ENCODE peak calls at places on chromosomes 2 and 18, in five cellular contexts. W, L, E, Z and D are unnamed samples.

GRCh38 chr2:66494708-66495107 is 59.8 kb downstream of the MEIS1 start:
- DNase-seq in W (no peak), Z (peak), L (no peak), E (peak), D (no peak)

GRCh38 chr2:51194656-51195055 is 162.7 kb upstream of the NRXN1 start:
- DNase-seq in W (no peak), E (no peak), L (no peak), Z (no peak), D (no peak)

GRCh38 chr2:131154647-131155046 is 49.5 kb downstream of the PLEKHB2 start:
- DNase-seq in Z (no peak), E (no peak), L (no peak), W (no peak), D (no peak)

GRCh38 chr2:46674451-46674850 is 195.1 kb downstream of the TMEM247 start:
- DNase-seq in W (no peak), L (no peak), E (no peak), Z (no peak), D (no peak)

GRCh38 chr2:135043345-135043744 is 3.9 kb downstream of the MAP3K19 start:
- DNase-seq in L (no peak), W (no peak), Z (no peak), E (no peak), D (no peak)

GRCh38 chr2:119028327-119029174 is 86.6 kb downstream of the MARCO start:
- DNase-seq in Z (no peak), E (no peak), L (no peak), W (peak), D (no peak)

GRCh38 chr18:60684843-60685513 is 312.4 kb upstream of the MC4R start:
- DNase-seq in L (no peak), Z (no peak), W (no peak), E (no peak), D (no peak)

GRCh38 chr2:223632826-223633225 is 30.7 kb upstream of the SCG2 start:
- DNase-seq in E (no peak), L (no peak), Z (no peak), W (no peak), D (no peak)

GRCh38 chr18:76430636-76431035 is 64.4 kb downstream of the ZNF516 start:
- DNase-seq in Z (no peak), E (no peak), W (no peak), L (no peak), D (no peak)

GRCh38 chr2:120528693-120529076 is 182.7 kb downstream of the INHBB start:
- DNase-seq in E (no peak), L (no peak), Z (no peak), W (no peak), D (no peak)

GRCh38 chr2:119827866-119828507 is 68.3 kb downstream of the PTPN4 start:
- DNase-seq in W (peak), L (no peak), Z (no peak), E (no peak), D (no peak)

GRCh38 chr2:54602736-54603322 is 120.6 kb upstream of the EML6 start:
- DNase-seq in W (no peak), L (no peak), E (no peak), Z (no peak), D (no peak)

GRCh38 chr2:52512760-52513159 is 1254.8 kb upstream of the CHAC2 start:
- DNase-seq in W (no peak), Z (no peak), L (no peak), E (no peak), D (no peak)

GRCh38 chr2:219714681-219715080 is 87.3 kb downstream of the SLC4A3 start:
- DNase-seq in W (no peak), L (no peak), E (no peak), Z (no peak), D (no peak)

GRCh38 chr2:25618676-25619075 is 54.7 kb downstream of the DTNB start:
- DNase-seq in Z (no peak), E (no peak), W (peak), L (no peak), D (no peak)

GRCh38 chr2:127645395-127646291 is at the start of gene GPR17:
- DNase-seq in E (no peak), L (peak), W (no peak), Z (peak), D (no peak)

GRCh38 chr2:48902521-48902920 is 147.0 kb upstream of the LHCGR start:
- DNase-seq in L (no peak), W (no peak), E (no peak), Z (no peak), D (no peak)
- TF ChIP-seq CTCF in L (no peak), W (no peak), E (no peak), Z (no peak), D (no peak)

DNA sequence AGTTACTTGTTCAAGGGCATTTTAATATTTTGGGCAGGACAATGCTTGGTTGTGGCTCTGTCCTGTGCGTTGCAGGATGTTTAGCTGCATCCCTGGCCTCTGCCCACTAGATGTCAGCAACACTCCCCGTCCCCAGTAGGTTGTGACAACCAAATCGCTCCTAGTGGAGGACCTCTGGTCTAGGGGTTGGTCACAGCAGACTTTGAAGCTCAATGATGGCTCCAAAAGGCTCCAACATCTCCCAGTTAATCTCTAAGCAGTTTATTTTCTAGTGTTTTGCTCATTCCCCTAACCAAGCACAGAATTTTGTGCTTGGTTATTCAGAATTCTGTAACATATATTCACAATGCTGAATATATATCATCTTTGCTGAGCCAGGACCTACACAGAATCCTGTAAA is 67.0 kb downstream of the CHRNA1 start:
- DNase-seq in W (peak), E (no peak), Z (no peak), L (peak), D (peak)
- TF ChIP-seq CTCF in W (peak), E (peak), Z (peak), L (peak), D (peak)

DNA sequence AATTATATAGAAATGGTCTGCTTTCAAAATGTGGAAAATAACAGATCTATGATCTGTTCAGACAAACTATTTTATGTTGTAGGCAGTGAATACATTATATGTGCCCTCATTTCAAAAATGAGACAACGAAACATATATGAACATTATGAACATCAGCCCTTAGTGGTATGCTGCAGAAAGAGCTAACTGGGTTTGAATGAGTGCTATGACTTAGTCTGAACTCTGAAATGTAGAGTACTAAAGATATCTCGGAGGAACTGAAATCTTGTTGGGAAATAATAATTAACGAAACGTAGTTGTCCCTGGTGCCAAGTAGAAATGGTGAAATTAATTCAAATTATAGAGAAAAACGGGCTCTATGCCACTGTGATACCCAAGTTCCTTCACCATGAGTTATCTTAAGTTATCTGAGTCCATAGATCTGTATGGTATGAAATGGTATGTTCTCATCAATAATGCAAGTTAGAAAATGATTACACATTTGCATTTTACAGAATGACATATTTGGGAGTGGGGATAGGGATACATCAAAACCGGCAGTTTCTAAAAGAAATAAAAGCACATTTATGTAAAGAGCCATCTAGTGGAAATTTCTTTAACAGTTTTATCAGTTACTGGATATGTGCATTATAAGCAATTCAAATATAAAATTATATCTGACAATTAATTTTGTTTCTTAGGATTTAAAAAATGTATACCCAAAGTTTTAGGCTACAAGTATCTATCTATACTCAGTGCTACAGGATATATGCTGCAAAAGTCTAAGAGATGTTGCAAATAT is 26.7 kb downstream of the STARD6 start:
- DNase-seq in E (no peak), Z (no peak), W (no peak), L (no peak), D (no peak)
- TF ChIP-seq CTCF in E (no peak), Z (no peak), W (no peak), L (no peak), D (no peak)

GRCh38 chr18:48638896-48639771 is 100.3 kb downstream of the CTIF start:
- DNase-seq in E (no peak), Z (no peak), L (no peak), W (no peak), D (peak)

GRCh38 chr18:48640566-48641270 is 101.9 kb downstream of the CTIF start:
- DNase-seq in L (no peak), E (no peak), Z (no peak), W (peak), D (no peak)

GRCh38 chr18:48638451-48638850 is 99.6 kb downstream of the CTIF start:
- DNase-seq in E (no peak), L (no peak), Z (no peak), W (no peak), D (no peak)

GRCh38 chr18:48641981-48642380 is 103.2 kb downstream of the CTIF start:
- DNase-seq in Z (no peak), W (no peak), E (no peak), L (no peak), D (no peak)

GRCh38 chr18:48639772-48640432 is 101.1 kb downstream of the CTIF start:
- DNase-seq in L (no peak), W (no peak), E (no peak), Z (no peak), D (no peak)
- TF ChIP-seq CTCF in L (no peak), W (peak), E (no peak), Z (peak), D (peak)

GRCh38 chr2:166417669-166418068 is 41.9 kb upstream of the SCN9A start:
- DNase-seq in L (no peak), W (peak), E (no peak), Z (no peak), D (no peak)
- TF ChIP-seq CTCF in L (peak), W (peak), E (no peak), Z (no peak), D (peak)

GRCh38 chr18:5519448-5520362 is 24.1 kb downstream of the EPB41L3 start:
- DNase-seq in W (no peak), Z (no peak), E (no peak), L (no peak), D (no peak)
- TF ChIP-seq CTCF in W (no peak), Z (no peak), E (no peak), L (no peak), D (no peak)